ENCODE peak calls at places on chromosomes 12 and 14, in seven cellular contexts. P is activated CD8-positive, alpha-beta memory T cell treated with anti-CD3 and anti-CD28 coated beads, Interleukin-2, amount 50 U/mL, for 4 hours; X is GM12864; Y is RPMI8226; B is stimulated activated CD8-positive, alpha-beta memory T cell treated with anti-CD3 and anti-CD28 coated beads, Interleukin-4, amount 100 ng/mL, for 1 hour; I is mucosa of gallbladder; L is activated T-cell treated with anti-CD3 and anti-CD28 coated beads for 4 hours. H is an unnamed sample.

GRCh38 chr12:89951050-89951693 is 242.5 kb upstream of the ATP2B1 start:
- DNase-seq in P (no peak), X (no peak), Y (no peak), B (no peak), I (no peak), L (no peak), H (no peak)

GRCh38 chr12:100793182-100793581 is 1.4 kb upstream of the ANO4 start:
- DNase-seq in P (no peak), X (no peak), Y (no peak), B (no peak), I (no peak), L (no peak), H (no peak)

GRCh38 chr12:48527891-48528670 is 2.6 kb downstream of the OR8S1 start:
- DNase-seq in P (no peak), X (no peak), Y (no peak), B (no peak), I (no peak), L (no peak), H (no peak)

GRCh38 chr12:6464531-6464930 is 5.9 kb downstream of the VAMP1 start:
- DNase-seq in P (no peak), X (no peak), Y (no peak), B (no peak), I (no peak), L (no peak), H (no peak)

GRCh38 chr12:130470969-130471368 is 133.3 kb downstream of the PIWIL1 start:
- DNase-seq in P (no peak), X (no peak), Y (no peak), B (no peak), I (no peak), L (no peak), H (no peak)

GRCh38 chr14:102805454-102805891 is 28.2 kb downstream of the TRAF3 start:
- DNase-seq in P (peak; percentile 47), X (no peak), Y (no peak), B (no peak), I (no peak), L (peak; percentile 11), H (no peak)

GRCh38 chr12:116076399-116076798 is 201.1 kb downstream of the MED13L start:
- DNase-seq in P (no peak), X (no peak), Y (no peak), B (no peak), I (no peak), L (no peak), H (no peak)

GRCh38 chr12:96981053-96981452 is 74.0 kb downstream of the NEDD1 start:
- DNase-seq in P (no peak), X (no peak), Y (no peak), B (no peak), I (no peak), L (no peak), H (no peak)

GRCh38 chr14:68124885-68125731 is 305.5 kb downstream of the RAD51B start:
- DNase-seq in P (no peak), X (no peak), Y (no peak), B (no peak), I (no peak), L (no peak), H (no peak)

GRCh38 chr12:108482717-108483212 is 32.3 kb upstream of the FICD start:
- DNase-seq in P (no peak), X (no peak), Y (no peak), B (no peak), I (no peak), L (no peak), H (no peak)

GRCh38 chr12:6684609-6685008 is 4.6 kb downstream of the ZNF384 start:
- DNase-seq in P (peak; percentile 32), X (no peak), Y (peak; percentile 63), B (no peak), I (peak; percentile 30), L (peak; percentile 34), H (no peak)

GRCh38 chr12:110253176-110253575 is 27.9 kb upstream of the ATP2A2 start:
- DNase-seq in P (no peak), X (no peak), Y (no peak), B (no peak), I (peak; percentile 60), L (no peak), H (no peak)

GRCh38 chr12:109475993-109476806 is 900 bp downstream of the KCTD10 start:
- DNase-seq in P (no peak), X (no peak), Y (no peak), B (no peak), I (no peak), L (no peak), H (no peak)

GRCh38 chr12:54680374-54680773 is 32.2 kb upstream of the DCD start:
- DNase-seq in P (peak; percentile 18), X (peak; percentile 16), Y (peak; percentile 57), B (no peak), I (no peak), L (peak; percentile 11), H (no peak)

GRCh38 chr12:121992059-121992879 is 29.4 kb upstream of the BCL7A start:
- DNase-seq in P (peak; percentile 29), X (peak; percentile 91), Y (no peak), B (no peak), I (no peak), L (peak; percentile 10), H (no peak)

GRCh38 chr14:56118611-56119181 is 485 bp downstream of the PELI2 start:
- DNase-seq in P (peak; percentile 40), X (no peak), Y (no peak), B (no peak), I (peak; percentile 20), L (no peak), H (no peak)

GRCh38 chr14:62914025-62914424 is 131.2 kb downstream of the KCNH5 start:
- DNase-seq in P (no peak), X (no peak), Y (no peak), B (no peak), I (no peak), L (no peak), H (no peak)

GRCh38 chr14:33475623-33476022 is 475.3 kb downstream of the EGLN3 start:
- DNase-seq in P (no peak), X (peak; percentile 7), Y (peak; percentile 28), B (no peak), I (peak; percentile 11), L (no peak), H (no peak)

GRCh38 chr12:113772505-113773030 is 193.6 kb downstream of the RBM19 start:
- DNase-seq in P (no peak), X (no peak), Y (no peak), B (no peak), I (no peak), L (no peak), H (no peak)

GRCh38 chr14:87041290-87042020 is 951.5 kb downstream of the GALC start:
- DNase-seq in P (no peak), X (no peak), Y (no peak), B (no peak), I (no peak), L (no peak), H (no peak)

GRCh38 chr12:114662512-114663177 is 21.3 kb downstream of the TBX3 start:
- DNase-seq in P (peak; percentile 57), X (peak; percentile 19), Y (peak; percentile 65), B (peak; percentile 6), I (peak; percentile 81), L (peak; percentile 52), H (no peak)

GRCh38 chr12:93751864-93752610 is 74.9 kb downstream of the CRADD start:
- DNase-seq in P (no peak), X (no peak), Y (no peak), B (no peak), I (no peak), L (no peak), H (no peak)

GRCh38 chr14:104876251-104876699 is 11.2 kb downstream of the CEP170B start:
- DNase-seq in P (no peak), X (no peak), Y (no peak), B (no peak), I (no peak), L (no peak), H (no peak)

GRCh38 chr12:30438526-30439120 is 257.0 kb downstream of the IPO8 start:
- DNase-seq in P (no peak), X (no peak), Y (no peak), B (no peak), I (no peak), L (no peak), H (no peak)

GRCh38 chr12:123263196-123263817 is 8.3 kb downstream of the CDK2AP1 start:
- DNase-seq in P (no peak), X (no peak), Y (no peak), B (no peak), I (no peak), L (no peak), H (no peak)

GRCh38 chr12:117049295-117049694 is 49.9 kb downstream of the TESC start:
- DNase-seq in P (no peak), X (no peak), Y (no peak), B (no peak), I (no peak), L (no peak), H (no peak)

GRCh38 chr12:126891789-126892188 is 1375.2 kb upstream of the TMEM132C start:
- DNase-seq in P (no peak), X (no peak), Y (no peak), B (no peak), I (no peak), L (no peak), H (no peak)

GRCh38 chr12:46664771-46665287 is 161.0 kb downstream of the SLC38A4 start:
- DNase-seq in P (no peak), X (peak; percentile 10), Y (no peak), B (no peak), I (no peak), L (no peak), H (no peak)

H was measured in cerebellar nuclear complex.